ENCODE peak calls at places on chromosomes 16 and 17, in nine cellular contexts. One of them, this sample, is unnamed.

GRCh38 chr17:66673668-66674276 is 161.1 kb upstream of the CACNG5 start:
- DNase-seq in activated CD4-positive, alpha-beta T cell treated with anti-CD3 and anti-CD28 coated beads, Interleukin-2, amount 50 U/mL, for 48 hours: no peak
- DNase-seq in activated T-helper 9 cell treated with anti-CD3 and anti-CD28 coated beads, Interleukin-2, amount 50 U/mL, for 16 hours: peak
- DNase-seq in fibroblast of the conjunctiva: peak
- DNase-seq in skeletal muscle cell: peak
- DNase-seq in natural killer cell: no peak
- DNase-seq in GM12865: peak
- DNase-seq in activated T-helper 1 cell treated with anti-CD3 and anti-CD28 coated beads, Interleukin-12 subunit alpha, Interleukin-12 subunit beta, Interleukin-2, Interleukin-4 antibody, amounts not matched to agents 30 ng/mL and 10 ng/mL and 1 ng/mL, durations not matched to agents 14 hours and 24 hours and 36 hours: peak
- DNase-seq in stimulated activated CD8-positive, alpha-beta memory T cell treated with anti-CD3 and anti-CD28 coated beads, Interleukin-4, amount 100 ng/mL, for 4 hours: peak
- DNase-seq in this sample: no peak

GRCh38 chr16:30615358-30616076 is 5.3 kb upstream of the ZNF689 start:
- DNase-seq in activated CD4-positive, alpha-beta T cell treated with anti-CD3 and anti-CD28 coated beads, Interleukin-2, amount 50 U/mL, for 48 hours: peak
- DNase-seq in activated T-helper 9 cell treated with anti-CD3 and anti-CD28 coated beads, Interleukin-2, amount 50 U/mL, for 16 hours: peak
- DNase-seq in fibroblast of the conjunctiva: no peak
- DNase-seq in skeletal muscle cell: no peak
- DNase-seq in natural killer cell: peak
- DNase-seq in GM12865: peak
- DNase-seq in activated T-helper 1 cell treated with anti-CD3 and anti-CD28 coated beads, Interleukin-12 subunit alpha, Interleukin-12 subunit beta, Interleukin-2, Interleukin-4 antibody, amounts not matched to agents 30 ng/mL and 10 ng/mL and 1 ng/mL, durations not matched to agents 14 hours and 24 hours and 36 hours: peak
- DNase-seq in stimulated activated CD8-positive, alpha-beta memory T cell treated with anti-CD3 and anti-CD28 coated beads, Interleukin-4, amount 100 ng/mL, for 4 hours: peak
- DNase-seq in this sample: no peak

GRCh38 chr16:27724491-27724878 is 174.5 kb downstream of the KATNIP start:
- DNase-seq in activated CD4-positive, alpha-beta T cell treated with anti-CD3 and anti-CD28 coated beads, Interleukin-2, amount 50 U/mL, for 48 hours: no peak
- DNase-seq in activated T-helper 9 cell treated with anti-CD3 and anti-CD28 coated beads, Interleukin-2, amount 50 U/mL, for 16 hours: no peak
- DNase-seq in fibroblast of the conjunctiva: no peak
- DNase-seq in skeletal muscle cell: no peak
- DNase-seq in natural killer cell: no peak
- DNase-seq in GM12865: no peak
- DNase-seq in activated T-helper 1 cell treated with anti-CD3 and anti-CD28 coated beads, Interleukin-12 subunit alpha, Interleukin-12 subunit beta, Interleukin-2, Interleukin-4 antibody, amounts not matched to agents 30 ng/mL and 10 ng/mL and 1 ng/mL, durations not matched to agents 14 hours and 24 hours and 36 hours: no peak
- DNase-seq in stimulated activated CD8-positive, alpha-beta memory T cell treated with anti-CD3 and anti-CD28 coated beads, Interleukin-4, amount 100 ng/mL, for 4 hours: no peak
- DNase-seq in this sample: no peak

GRCh38 chr17:15663176-15663575 is 20.9 kb downstream of the TRIM16 start:
- DNase-seq in activated CD4-positive, alpha-beta T cell treated with anti-CD3 and anti-CD28 coated beads, Interleukin-2, amount 50 U/mL, for 48 hours: no peak
- DNase-seq in activated T-helper 9 cell treated with anti-CD3 and anti-CD28 coated beads, Interleukin-2, amount 50 U/mL, for 16 hours: no peak
- DNase-seq in fibroblast of the conjunctiva: no peak
- DNase-seq in skeletal muscle cell: no peak
- DNase-seq in natural killer cell: no peak
- DNase-seq in GM12865: no peak
- DNase-seq in activated T-helper 1 cell treated with anti-CD3 and anti-CD28 coated beads, Interleukin-12 subunit alpha, Interleukin-12 subunit beta, Interleukin-2, Interleukin-4 antibody, amounts not matched to agents 30 ng/mL and 10 ng/mL and 1 ng/mL, durations not matched to agents 14 hours and 24 hours and 36 hours: no peak
- DNase-seq in stimulated activated CD8-positive, alpha-beta memory T cell treated with anti-CD3 and anti-CD28 coated beads, Interleukin-4, amount 100 ng/mL, for 4 hours: no peak
- DNase-seq in this sample: no peak

GRCh38 chr17:60832206-60832605 is 154.6 kb downstream of the BCAS3 start:
- DNase-seq in activated CD4-positive, alpha-beta T cell treated with anti-CD3 and anti-CD28 coated beads, Interleukin-2, amount 50 U/mL, for 48 hours: no peak
- DNase-seq in activated T-helper 9 cell treated with anti-CD3 and anti-CD28 coated beads, Interleukin-2, amount 50 U/mL, for 16 hours: no peak
- DNase-seq in fibroblast of the conjunctiva: no peak
- DNase-seq in skeletal muscle cell: no peak
- DNase-seq in natural killer cell: no peak
- DNase-seq in GM12865: no peak
- DNase-seq in activated T-helper 1 cell treated with anti-CD3 and anti-CD28 coated beads, Interleukin-12 subunit alpha, Interleukin-12 subunit beta, Interleukin-2, Interleukin-4 antibody, amounts not matched to agents 30 ng/mL and 10 ng/mL and 1 ng/mL, durations not matched to agents 14 hours and 24 hours and 36 hours: no peak
- DNase-seq in stimulated activated CD8-positive, alpha-beta memory T cell treated with anti-CD3 and anti-CD28 coated beads, Interleukin-4, amount 100 ng/mL, for 4 hours: no peak
- DNase-seq in this sample: no peak

GRCh38 chr17:58969612-58970011 is 137.1 kb downstream of the TRIM37 start:
- DNase-seq in activated CD4-positive, alpha-beta T cell treated with anti-CD3 and anti-CD28 coated beads, Interleukin-2, amount 50 U/mL, for 48 hours: no peak
- DNase-seq in activated T-helper 9 cell treated with anti-CD3 and anti-CD28 coated beads, Interleukin-2, amount 50 U/mL, for 16 hours: no peak
- DNase-seq in fibroblast of the conjunctiva: no peak
- DNase-seq in skeletal muscle cell: no peak
- DNase-seq in natural killer cell: no peak
- DNase-seq in GM12865: no peak
- DNase-seq in activated T-helper 1 cell treated with anti-CD3 and anti-CD28 coated beads, Interleukin-12 subunit alpha, Interleukin-12 subunit beta, Interleukin-2, Interleukin-4 antibody, amounts not matched to agents 30 ng/mL and 10 ng/mL and 1 ng/mL, durations not matched to agents 14 hours and 24 hours and 36 hours: no peak
- DNase-seq in stimulated activated CD8-positive, alpha-beta memory T cell treated with anti-CD3 and anti-CD28 coated beads, Interleukin-4, amount 100 ng/mL, for 4 hours: no peak
- DNase-seq in this sample: no peak

GRCh38 chr17:6075050-6075449 is 4.9 kb downstream of the WSCD1 start:
- DNase-seq in activated CD4-positive, alpha-beta T cell treated with anti-CD3 and anti-CD28 coated beads, Interleukin-2, amount 50 U/mL, for 48 hours: no peak
- DNase-seq in activated T-helper 9 cell treated with anti-CD3 and anti-CD28 coated beads, Interleukin-2, amount 50 U/mL, for 16 hours: no peak
- DNase-seq in fibroblast of the conjunctiva: no peak
- DNase-seq in skeletal muscle cell: no peak
- DNase-seq in natural killer cell: no peak
- DNase-seq in GM12865: no peak
- DNase-seq in activated T-helper 1 cell treated with anti-CD3 and anti-CD28 coated beads, Interleukin-12 subunit alpha, Interleukin-12 subunit beta, Interleukin-2, Interleukin-4 antibody, amounts not matched to agents 30 ng/mL and 10 ng/mL and 1 ng/mL, durations not matched to agents 14 hours and 24 hours and 36 hours: no peak
- DNase-seq in stimulated activated CD8-positive, alpha-beta memory T cell treated with anti-CD3 and anti-CD28 coated beads, Interleukin-4, amount 100 ng/mL, for 4 hours: no peak
- DNase-seq in this sample: no peak

GRCh38 chr16:22353188-22353919 is 21.1 kb downstream of the CDR2 start:
- DNase-seq in activated CD4-positive, alpha-beta T cell treated with anti-CD3 and anti-CD28 coated beads, Interleukin-2, amount 50 U/mL, for 48 hours: no peak
- DNase-seq in activated T-helper 9 cell treated with anti-CD3 and anti-CD28 coated beads, Interleukin-2, amount 50 U/mL, for 16 hours: no peak
- DNase-seq in fibroblast of the conjunctiva: no peak
- DNase-seq in skeletal muscle cell: peak
- DNase-seq in natural killer cell: no peak
- DNase-seq in GM12865: peak
- DNase-seq in activated T-helper 1 cell treated with anti-CD3 and anti-CD28 coated beads, Interleukin-12 subunit alpha, Interleukin-12 subunit beta, Interleukin-2, Interleukin-4 antibody, amounts not matched to agents 30 ng/mL and 10 ng/mL and 1 ng/mL, durations not matched to agents 14 hours and 24 hours and 36 hours: peak
- DNase-seq in stimulated activated CD8-positive, alpha-beta memory T cell treated with anti-CD3 and anti-CD28 coated beads, Interleukin-4, amount 100 ng/mL, for 4 hours: no peak
- DNase-seq in this sample: no peak

GRCh38 chr16:8474576-8474975 is 115.7 kb downstream of the TMEM114 start:
- DNase-seq in activated CD4-positive, alpha-beta T cell treated with anti-CD3 and anti-CD28 coated beads, Interleukin-2, amount 50 U/mL, for 48 hours: no peak
- DNase-seq in activated T-helper 9 cell treated with anti-CD3 and anti-CD28 coated beads, Interleukin-2, amount 50 U/mL, for 16 hours: no peak
- DNase-seq in fibroblast of the conjunctiva: no peak
- DNase-seq in skeletal muscle cell: no peak
- DNase-seq in natural killer cell: no peak
- DNase-seq in GM12865: no peak
- DNase-seq in activated T-helper 1 cell treated with anti-CD3 and anti-CD28 coated beads, Interleukin-12 subunit alpha, Interleukin-12 subunit beta, Interleukin-2, Interleukin-4 antibody, amounts not matched to agents 30 ng/mL and 10 ng/mL and 1 ng/mL, durations not matched to agents 14 hours and 24 hours and 36 hours: no peak
- DNase-seq in stimulated activated CD8-positive, alpha-beta memory T cell treated with anti-CD3 and anti-CD28 coated beads, Interleukin-4, amount 100 ng/mL, for 4 hours: no peak
- DNase-seq in this sample: no peak

GRCh38 chr17:33905338-33905800 is 349.7 kb upstream of the CCL2 start:
- DNase-seq in activated CD4-positive, alpha-beta T cell treated with anti-CD3 and anti-CD28 coated beads, Interleukin-2, amount 50 U/mL, for 48 hours: no peak
- DNase-seq in activated T-helper 9 cell treated with anti-CD3 and anti-CD28 coated beads, Interleukin-2, amount 50 U/mL, for 16 hours: no peak
- DNase-seq in fibroblast of the conjunctiva: no peak
- DNase-seq in skeletal muscle cell: no peak
- DNase-seq in natural killer cell: no peak
- DNase-seq in GM12865: no peak
- DNase-seq in activated T-helper 1 cell treated with anti-CD3 and anti-CD28 coated beads, Interleukin-12 subunit alpha, Interleukin-12 subunit beta, Interleukin-2, Interleukin-4 antibody, amounts not matched to agents 30 ng/mL and 10 ng/mL and 1 ng/mL, durations not matched to agents 14 hours and 24 hours and 36 hours: no peak
- DNase-seq in stimulated activated CD8-positive, alpha-beta memory T cell treated with anti-CD3 and anti-CD28 coated beads, Interleukin-4, amount 100 ng/mL, for 4 hours: no peak
- DNase-seq in this sample: no peak

GRCh38 chr16:79644977-79645667 is 44.6 kb upstream of the MAF start:
- DNase-seq in activated CD4-positive, alpha-beta T cell treated with anti-CD3 and anti-CD28 coated beads, Interleukin-2, amount 50 U/mL, for 48 hours: no peak
- DNase-seq in activated T-helper 9 cell treated with anti-CD3 and anti-CD28 coated beads, Interleukin-2, amount 50 U/mL, for 16 hours: no peak
- DNase-seq in fibroblast of the conjunctiva: no peak
- DNase-seq in skeletal muscle cell: no peak
- DNase-seq in natural killer cell: no peak
- DNase-seq in GM12865: no peak
- DNase-seq in activated T-helper 1 cell treated with anti-CD3 and anti-CD28 coated beads, Interleukin-12 subunit alpha, Interleukin-12 subunit beta, Interleukin-2, Interleukin-4 antibody, amounts not matched to agents 30 ng/mL and 10 ng/mL and 1 ng/mL, durations not matched to agents 14 hours and 24 hours and 36 hours: no peak
- DNase-seq in stimulated activated CD8-positive, alpha-beta memory T cell treated with anti-CD3 and anti-CD28 coated beads, Interleukin-4, amount 100 ng/mL, for 4 hours: no peak
- DNase-seq in this sample: no peak

GRCh38 chr16:86988920-86989715 is 328.1 kb downstream of the C16orf95 start:
- DNase-seq in activated CD4-positive, alpha-beta T cell treated with anti-CD3 and anti-CD28 coated beads, Interleukin-2, amount 50 U/mL, for 48 hours: no peak
- DNase-seq in activated T-helper 9 cell treated with anti-CD3 and anti-CD28 coated beads, Interleukin-2, amount 50 U/mL, for 16 hours: no peak
- DNase-seq in fibroblast of the conjunctiva: no peak
- DNase-seq in skeletal muscle cell: no peak
- DNase-seq in natural killer cell: no peak
- DNase-seq in GM12865: no peak
- DNase-seq in activated T-helper 1 cell treated with anti-CD3 and anti-CD28 coated beads, Interleukin-12 subunit alpha, Interleukin-12 subunit beta, Interleukin-2, Interleukin-4 antibody, amounts not matched to agents 30 ng/mL and 10 ng/mL and 1 ng/mL, durations not matched to agents 14 hours and 24 hours and 36 hours: no peak
- DNase-seq in stimulated activated CD8-positive, alpha-beta memory T cell treated with anti-CD3 and anti-CD28 coated beads, Interleukin-4, amount 100 ng/mL, for 4 hours: no peak
- DNase-seq in this sample: no peak

This sample was measured in esophagus squamous epithelium.